ENCODE peak calls at places on chromosome 7, in six cellular contexts. B is anterior cingulate cortex; J is fibroblast of the conjunctiva; A is AG04450; E is HCEC 1CT; K is activated naive CD8-positive, alpha-beta T cell treated with anti-CD3 and anti-CD28 coated beads, Interleukin-2, amount 10 ng/mL, durations not matched to agents 7 days and 5 days. S is an unnamed sample.

GRCh38 chr7:110839866-110840265 is 251.1 kb upstream of the LRRN3 start:
- DNase-seq in B (no peak), J (peak; percentile 26), A (peak; percentile 32), E (peak; percentile 51), K (no peak), S (no peak)

GRCh38 chr7:46908770-46909169 is 673.1 kb downstream of the TNS3 start:
- DNase-seq in B (no peak), J (peak; percentile 71), A (peak; percentile 41), E (peak; percentile 94), K (no peak), S (peak; percentile 55)

GRCh38 chr7:48130658-48131108 is 40.6 kb upstream of the ABCA13 start:
- DNase-seq in B (no peak), J (no peak), A (no peak), E (peak; percentile 87), K (no peak), S (peak; percentile 28)

GRCh38 chr7:80060218-80060806 is 74.3 kb upstream of the GNAI1 start:
- DNase-seq in B (no peak), J (peak; percentile 64), A (peak; percentile 24), E (peak; percentile 69), K (no peak), S (no peak)

GRCh38 chr7:79723833-79724608 is 270.6 kb upstream of the MAGI2 start:
- DNase-seq in B (no peak), J (no peak), A (no peak), E (no peak), K (no peak), S (no peak)

GRCh38 chr7:42315096-42315495 is 78.1 kb upstream of the GLI3 start:
- DNase-seq in B (no peak), J (no peak), A (no peak), E (no peak), K (no peak), S (no peak)

GRCh38 chr7:130418306-130418705 is 22.5 kb downstream of the CEP41 start:
- DNase-seq in B (no peak), J (no peak), A (no peak), E (no peak), K (no peak), S (no peak)

GRCh38 chr7:77687747-77688144 is 8.5 kb upstream of the RSBN1L start:
- DNase-seq in B (no peak), J (no peak), A (no peak), E (no peak), K (no peak), S (no peak)

GRCh38 chr7:78225534-78225933 is 427.0 kb downstream of the PHTF2 start:
- DNase-seq in B (no peak), J (no peak), A (no peak), E (peak; percentile 69), K (no peak), S (no peak)

GRCh38 chr7:80749270-80749669 is 110.8 kb downstream of the CD36 start:
- DNase-seq in B (no peak), J (no peak), A (no peak), E (no peak), K (no peak), S (no peak)

GRCh38 chr7:22582860-22583640 is 83.1 kb upstream of the STEAP1B start:
- DNase-seq in B (no peak), J (peak; percentile 83), A (peak; percentile 79), E (peak; percentile 80), K (no peak), S (peak; percentile 84)

GRCh38 chr7:149770728-149771127 is 2.7 kb downstream of the ZNF467 start:
- DNase-seq in B (no peak), J (no peak), A (no peak), E (no peak), K (no peak), S (no peak)

GRCh38 chr7:39458346-39458745 is 107.9 kb upstream of the YAE1 start:
- DNase-seq in B (no peak), J (no peak), A (no peak), E (no peak), K (no peak), S (no peak)

GRCh38 chr7:158446706-158447105 is 140.9 kb downstream of the PTPRN2 start:
- DNase-seq in B (no peak), J (no peak), A (no peak), E (no peak), K (no peak), S (no peak)

GRCh38 chr7:31261373-31261772 is 79.2 kb downstream of the NEUROD6 start:
- DNase-seq in B (no peak), J (no peak), A (no peak), E (no peak), K (no peak), S (no peak)

GRCh38 chr7:13988011-13988410 is 1.5 kb downstream of the ETV1 start:
- DNase-seq in B (no peak), J (no peak), A (no peak), E (peak; percentile 45), K (no peak), S (no peak)

GRCh38 chr7:141455686-141456085 is 95.5 kb upstream of the AGK start:
- DNase-seq in B (no peak), J (no peak), A (no peak), E (no peak), K (no peak), S (no peak)

GRCh38 chr7:140923358-140924006 is 1.2 kb downstream of the BRAF start:
- DNase-seq in B (no peak), J (no peak), A (no peak), E (no peak), K (no peak), S (no peak)

GRCh38 chr7:117112640-117113039 is 159.3 kb downstream of the ST7 start:
- DNase-seq in B (no peak), J (no peak), A (no peak), E (no peak), K (no peak), S (no peak)

GRCh38 chr7:6262206-6262605 is 10.2 kb downstream of the CYTH3 start:
- DNase-seq in B (no peak), J (no peak), A (no peak), E (no peak), K (no peak), S (no peak)

GRCh38 chr7:113159746-113160339 is 41.5 kb upstream of the SMIM30 start:
- DNase-seq in B (no peak), J (peak; percentile 20), A (peak; percentile 3), E (peak; percentile 44), K (no peak), S (no peak)

GRCh38 chr7:29866490-29866930 is 60.2 kb downstream of the WIPF3 start:
- DNase-seq in B (peak; percentile 29), J (no peak), A (no peak), E (no peak), K (no peak), S (peak; percentile 23)

GRCh38 chr7:25952277-25953057 is 199.5 kb upstream of the NFE2L3 start:
- DNase-seq in B (no peak), J (no peak), A (no peak), E (no peak), K (no peak), S (no peak)

GRCh38 chr7:25282194-25282593 is 53.9 kb upstream of the NPVF start:
- DNase-seq in B (no peak), J (no peak), A (no peak), E (no peak), K (no peak), S (no peak)

S was measured in AG04449.